ENCODE peak calls at places on chromosomes 12 and 14, in seven cellular contexts. One of them, this sample, is unnamed.
A peak's percentile ranks its signal among the peaks of the same experiment; 100 is the strongest.

GRCh38 chr12:30719060-30719459 is 23.4 kb upstream of the IPO8 start:
- DNase-seq in choroid plexus epithelial cell: peak; percentile 92
- DNase-seq in HL-60: no peak
- DNase-seq in T-helper 1 cell: no peak
- DNase-seq in H4: peak; percentile 37
- DNase-seq in PC-3: peak; percentile 27
- DNase-seq in T-helper 9 cell: no peak
- DNase-seq in this sample: no peak

GRCh38 chr14:104341532-104342434 is 203.4 kb downstream of the KIF26A start:
- DNase-seq in H4: peak; percentile 49
- DNase-seq in T-helper 9 cell: no peak
- DNase-seq in HL-60: no peak
- DNase-seq in PC-3: peak; percentile 79
- DNase-seq in choroid plexus epithelial cell: peak; percentile 46
- DNase-seq in T-helper 1 cell: peak; percentile 42
- DNase-seq in this sample: peak; percentile 86

GRCh38 chr12:52050771-52051541 is at the start of gene NR4A1:
- DNase-seq in H4: peak; percentile 84
- DNase-seq in T-helper 1 cell: peak; percentile 94
- DNase-seq in HL-60: peak; percentile 88
- DNase-seq in T-helper 9 cell: peak; percentile 100
- DNase-seq in choroid plexus epithelial cell: peak; percentile 96
- DNase-seq in PC-3: peak; percentile 90
- DNase-seq in this sample: peak; percentile 98

GRCh38 chr12:46892034-46892705 is 66.4 kb upstream of the SLC38A4 start:
- DNase-seq in choroid plexus epithelial cell: no peak
- DNase-seq in HL-60: no peak
- DNase-seq in PC-3: no peak
- DNase-seq in T-helper 1 cell: no peak
- DNase-seq in H4: no peak
- DNase-seq in T-helper 9 cell: no peak
- DNase-seq in this sample: no peak

GRCh38 chr12:46661161-46661845 is 164.5 kb downstream of the SLC38A4 start:
- DNase-seq in T-helper 1 cell: peak; percentile 75
- DNase-seq in HL-60: peak; percentile 35
- DNase-seq in T-helper 9 cell: no peak
- DNase-seq in PC-3: peak; percentile 80
- DNase-seq in H4: peak; percentile 94
- DNase-seq in choroid plexus epithelial cell: peak; percentile 97
- DNase-seq in this sample: no peak

GRCh38 chr12:6347367-6348338 is 5.8 kb upstream of the TNFRSF1A start:
- DNase-seq in H4: no peak
- DNase-seq in T-helper 1 cell: peak; percentile 31
- DNase-seq in HL-60: no peak
- DNase-seq in T-helper 9 cell: no peak
- DNase-seq in PC-3: no peak
- DNase-seq in choroid plexus epithelial cell: peak; percentile 58
- DNase-seq in this sample: no peak

GRCh38 chr12:19031032-19031431 is 98.5 kb upstream of the PLEKHA5 start:
- DNase-seq in T-helper 9 cell: no peak
- DNase-seq in H4: peak; percentile 91
- DNase-seq in choroid plexus epithelial cell: peak; percentile 70
- DNase-seq in T-helper 1 cell: no peak
- DNase-seq in PC-3: peak; percentile 90
- DNase-seq in HL-60: no peak
- DNase-seq in this sample: no peak

GRCh38 chr14:68667313-68667791 is 125.5 kb downstream of the ZFP36L1 start:
- DNase-seq in choroid plexus epithelial cell: peak; percentile 39
- DNase-seq in PC-3: no peak
- DNase-seq in T-helper 1 cell: no peak
- DNase-seq in H4: no peak
- DNase-seq in T-helper 9 cell: no peak
- DNase-seq in HL-60: no peak
- DNase-seq in this sample: no peak

GRCh38 chr12:12319501-12320322 is 30.3 kb downstream of the MANSC1 start:
- DNase-seq in T-helper 1 cell: no peak
- DNase-seq in H4: no peak
- DNase-seq in T-helper 9 cell: no peak
- DNase-seq in PC-3: no peak
- DNase-seq in HL-60: no peak
- DNase-seq in choroid plexus epithelial cell: peak; percentile 31
- DNase-seq in this sample: no peak

GRCh38 chr12:132056320-132056719 is 87.8 kb downstream of the DDX51 start:
- DNase-seq in choroid plexus epithelial cell: no peak
- DNase-seq in T-helper 9 cell: no peak
- DNase-seq in T-helper 1 cell: no peak
- DNase-seq in HL-60: no peak
- DNase-seq in H4: no peak
- DNase-seq in PC-3: no peak
- DNase-seq in this sample: no peak

GRCh38 chr14:98752660-98753059 is 519.3 kb downstream of the BCL11B start:
- DNase-seq in T-helper 1 cell: no peak
- DNase-seq in PC-3: no peak
- DNase-seq in T-helper 9 cell: no peak
- DNase-seq in choroid plexus epithelial cell: no peak
- DNase-seq in H4: no peak
- DNase-seq in HL-60: no peak
- DNase-seq in this sample: no peak

GRCh38 chr14:105926415-105927093 is 400.2 kb downstream of the TMEM121 start:
- DNase-seq in HL-60: no peak
- DNase-seq in choroid plexus epithelial cell: no peak
- DNase-seq in H4: peak; percentile 1
- DNase-seq in T-helper 1 cell: no peak
- DNase-seq in T-helper 9 cell: no peak
- DNase-seq in PC-3: no peak
- DNase-seq in this sample: peak; percentile 18

GRCh38 chr12:89454080-89454848 is 70.3 kb downstream of the GALNT4 start:
- DNase-seq in PC-3: no peak
- DNase-seq in T-helper 9 cell: no peak
- DNase-seq in choroid plexus epithelial cell: peak; percentile 41
- DNase-seq in H4: no peak
- DNase-seq in HL-60: no peak
- DNase-seq in T-helper 1 cell: no peak
- DNase-seq in this sample: no peak

GRCh38 chr12:120472521-120472920 is 3.0 kb upstream of the SRSF9 start:
- DNase-seq in T-helper 9 cell: no peak
- DNase-seq in H4: no peak
- DNase-seq in PC-3: no peak
- DNase-seq in T-helper 1 cell: no peak
- DNase-seq in choroid plexus epithelial cell: no peak
- DNase-seq in HL-60: no peak
- DNase-seq in this sample: no peak

GRCh38 chr12:57889541-57889989 is 43.0 kb upstream of the CTDSP2 start:
- DNase-seq in H4: peak; percentile 95
- DNase-seq in PC-3: no peak
- DNase-seq in T-helper 9 cell: no peak
- DNase-seq in T-helper 1 cell: no peak
- DNase-seq in HL-60: no peak
- DNase-seq in choroid plexus epithelial cell: peak; percentile 86
- DNase-seq in this sample: peak; percentile 82

GRCh38 chr14:30005114-30005698 is 77.6 kb upstream of the PRKD1 start:
- DNase-seq in H4: peak; percentile 60
- DNase-seq in HL-60: peak; percentile 0
- DNase-seq in T-helper 9 cell: no peak
- DNase-seq in choroid plexus epithelial cell: peak; percentile 92
- DNase-seq in T-helper 1 cell: no peak
- DNase-seq in PC-3: peak; percentile 60
- DNase-seq in this sample: no peak